ENCODE peak calls at places on chromosomes 2 and 18, in seven cellular contexts. T, C, P, B, S, K and Y are unnamed samples.
A peak's percentile ranks its signal among the peaks of the same experiment; 100 is the strongest.

GRCh38 chr18:28961669-28962228 is 784.8 kb upstream of the CDH2 start:
- DNase-seq in T (no peak), C (no peak), P (no peak), B (no peak), S (peak; percentile 38), K (no peak), Y (peak; percentile 19)

GRCh38 chr2:109467701-109468100 is 146.1 kb downstream of the SEPTIN10 start:
- DNase-seq in T (no peak), C (no peak), P (no peak), B (no peak), S (no peak), K (no peak), Y (no peak)

GRCh38 chr18:26614374-26614773 is 66.0 kb upstream of the KCTD1 start:
- DNase-seq in T (no peak), C (no peak), P (no peak), B (no peak), S (no peak), K (no peak), Y (no peak)

GRCh38 chr18:77206676-77207370 is 42.8 kb upstream of the GALR1 start:
- DNase-seq in T (no peak), C (peak; percentile 77), P (peak; percentile 70), B (peak; percentile 58), S (peak; percentile 67), K (no peak), Y (no peak)

GRCh38 chr18:69558088-69558487 is 157.4 kb downstream of the DOK6 start:
- DNase-seq in T (no peak), C (no peak), P (no peak), B (no peak), S (no peak), K (no peak), Y (no peak)

GRCh38 chr18:57561728-57562423 is 24.6 kb downstream of the FECH start:
- DNase-seq in T (no peak), C (no peak), P (no peak), B (peak; percentile 9), S (peak; percentile 57), K (no peak), Y (peak; percentile 82)

GRCh38 chr2:181138816-181139215 is 158.4 kb downstream of the UBE2E3 start:
- DNase-seq in T (no peak), C (no peak), P (no peak), B (no peak), S (peak; percentile 31), K (no peak), Y (no peak)

GRCh38 chr2:3267869-3268704 is 109.5 kb downstream of the EIPR1 start:
- DNase-seq in T (no peak), C (no peak), P (no peak), B (no peak), S (no peak), K (no peak), Y (peak; percentile 1)

GRCh38 chr2:63218800-63219511 is 168.3 kb downstream of the OTX1 start:
- DNase-seq in T (no peak), C (no peak), P (no peak), B (no peak), S (no peak), K (no peak), Y (no peak)

GRCh38 chr2:96763511-96764252 is 3.0 kb downstream of the CNNM4 start:
- DNase-seq in T (no peak), C (no peak), P (no peak), B (no peak), S (peak; percentile 53), K (no peak), Y (peak; percentile 32)

GRCh38 chr2:241609859-241610793 is 26.8 kb downstream of the THAP4 start:
- DNase-seq in T (peak; percentile 88), C (peak; percentile 79), P (peak; percentile 93), B (peak; percentile 54), S (peak; percentile 96), K (peak; percentile 80), Y (peak; percentile 56)

GRCh38 chr2:29753676-29754444 is 167.5 kb downstream of the ALK start:
- DNase-seq in T (no peak), C (no peak), P (no peak), B (no peak), S (no peak), K (no peak), Y (no peak)

GRCh38 chr2:15846626-15847025 is 93.7 kb upstream of the MYCN start:
- DNase-seq in T (no peak), C (no peak), P (no peak), B (no peak), S (no peak), K (no peak), Y (no peak)

GRCh38 chr2:173630425-173631122 is 275.9 kb downstream of the CDCA7 start:
- DNase-seq in T (no peak), C (no peak), P (no peak), B (no peak), S (no peak), K (no peak), Y (no peak)

GRCh38 chr18:62876828-62877227 is 161.5 kb downstream of the PHLPP1 start:
- DNase-seq in T (no peak), C (no peak), P (no peak), B (no peak), S (no peak), K (no peak), Y (no peak)

GRCh38 chr2:128506534-128506933 is 187.9 kb upstream of the HS6ST1 start:
- DNase-seq in T (no peak), C (no peak), P (no peak), B (no peak), S (no peak), K (no peak), Y (no peak)

GRCh38 chr18:68735498-68736343 is 20.8 kb upstream of the TMX3 start:
- DNase-seq in T (no peak), C (no peak), P (no peak), B (peak; percentile 54), S (peak; percentile 56), K (no peak), Y (peak; percentile 76)